ENCODE peak calls at places on chromosomes 16 and 17, in nine cellular contexts. One of them, this sample, is unnamed.

GRCh38 chr17:16516594-16517018 is 24.6 kb upstream of the LRRC75A start:
- DNase-seq in retinal pigment epithelial cell: peak; percentile 25
- DNase-seq in lung: no peak
- DNase-seq in heart left ventricle: peak; percentile 71
- DNase-seq in tibial artery: no peak
- DNase-seq in AG04449: no peak
- DNase-seq in IMR-90: peak; percentile 80
- DNase-seq in NB4: peak; percentile 90
- DNase-seq in HCT116: peak; percentile 22
- DNase-seq in this sample: no peak

GRCh38 chr16:89815639-89816348 is 653 bp downstream of the FANCA start:
- DNase-seq in retinal pigment epithelial cell: no peak
- DNase-seq in heart left ventricle: no peak
- DNase-seq in NB4: peak; percentile 74
- DNase-seq in HCT116: no peak
- DNase-seq in IMR-90: no peak
- DNase-seq in lung: no peak
- DNase-seq in tibial artery: no peak
- DNase-seq in AG04449: no peak
- DNase-seq in this sample: no peak

GRCh38 chr17:67359960-67360817 is 6.2 kb downstream of the PSMD12 start:
- DNase-seq in tibial artery: no peak
- DNase-seq in heart left ventricle: no peak
- DNase-seq in HCT116: peak; percentile 46
- DNase-seq in retinal pigment epithelial cell: no peak
- DNase-seq in lung: no peak
- DNase-seq in NB4: peak; percentile 62
- DNase-seq in IMR-90: peak; percentile 45
- DNase-seq in AG04449: no peak
- DNase-seq in this sample: no peak

GRCh38 chr17:82023447-82024241 is 539 bp downstream of the LRRC45 start:
- DNase-seq in lung: no peak
- DNase-seq in retinal pigment epithelial cell: no peak
- DNase-seq in HCT116: no peak
- DNase-seq in AG04449: no peak
- DNase-seq in tibial artery: no peak
- DNase-seq in IMR-90: peak; percentile 8
- DNase-seq in heart left ventricle: no peak
- DNase-seq in NB4: peak; percentile 69
- DNase-seq in this sample: no peak

GRCh38 chr16:64882385-64882784 is 239.5 kb downstream of the CDH11 start:
- DNase-seq in AG04449: no peak
- DNase-seq in tibial artery: peak; percentile 38
- DNase-seq in NB4: no peak
- DNase-seq in lung: no peak
- DNase-seq in retinal pigment epithelial cell: no peak
- DNase-seq in heart left ventricle: peak; percentile 19
- DNase-seq in HCT116: no peak
- DNase-seq in IMR-90: no peak
- DNase-seq in this sample: no peak

GRCh38 chr16:3879258-3879886 is 1.1 kb downstream of the CREBBP start:
- DNase-seq in tibial artery: no peak
- DNase-seq in lung: no peak
- DNase-seq in IMR-90: no peak
- DNase-seq in retinal pigment epithelial cell: no peak
- DNase-seq in AG04449: no peak
- DNase-seq in heart left ventricle: peak; percentile 39
- DNase-seq in NB4: peak; percentile 39
- DNase-seq in HCT116: no peak
- DNase-seq in this sample: no peak

GRCh38 chr17:62664336-62665120 is 37.1 kb downstream of the MRC2 start:
- DNase-seq in heart left ventricle: no peak
- DNase-seq in HCT116: no peak
- DNase-seq in AG04449: no peak
- DNase-seq in tibial artery: no peak
- DNase-seq in NB4: no peak
- DNase-seq in IMR-90: no peak
- DNase-seq in retinal pigment epithelial cell: no peak
- DNase-seq in lung: no peak
- DNase-seq in this sample: no peak

GRCh38 chr17:77319211-77320031 is 178.7 kb downstream of the SEC14L1 start:
- DNase-seq in lung: peak; percentile 87
- DNase-seq in IMR-90: peak; percentile 86
- DNase-seq in HCT116: peak; percentile 85
- DNase-seq in tibial artery: peak; percentile 94
- DNase-seq in AG04449: no peak
- DNase-seq in heart left ventricle: peak; percentile 86
- DNase-seq in NB4: peak; percentile 93
- DNase-seq in retinal pigment epithelial cell: no peak
- DNase-seq in this sample: peak; percentile 65

GRCh38 chr17:80449194-80449929 is 27.0 kb downstream of the NPTX1 start:
- DNase-seq in HCT116: no peak
- DNase-seq in retinal pigment epithelial cell: no peak
- DNase-seq in heart left ventricle: no peak
- DNase-seq in AG04449: no peak
- DNase-seq in NB4: no peak
- DNase-seq in tibial artery: no peak
- DNase-seq in lung: no peak
- DNase-seq in IMR-90: no peak
- DNase-seq in this sample: no peak

GRCh38 chr16:28051486-28051885 is 12.0 kb downstream of the GSG1L start:
- DNase-seq in heart left ventricle: no peak
- DNase-seq in IMR-90: no peak
- DNase-seq in lung: no peak
- DNase-seq in AG04449: no peak
- DNase-seq in NB4: no peak
- DNase-seq in HCT116: no peak
- DNase-seq in retinal pigment epithelial cell: no peak
- DNase-seq in tibial artery: no peak
- DNase-seq in this sample: no peak

GRCh38 chr17:31596382-31597323 is 205.2 kb downstream of the RAB11FIP4 start:
- DNase-seq in HCT116: peak; percentile 77
- DNase-seq in retinal pigment epithelial cell: peak; percentile 96
- DNase-seq in NB4: peak; percentile 100
- DNase-seq in tibial artery: peak; percentile 89
- DNase-seq in heart left ventricle: peak; percentile 85
- DNase-seq in AG04449: peak; percentile 97
- DNase-seq in lung: peak; percentile 34
- DNase-seq in IMR-90: peak; percentile 98
- DNase-seq in this sample: peak; percentile 16

GRCh38 chr17:40323317-40323716 is 14.3 kb downstream of the RARA start:
- DNase-seq in IMR-90: no peak
- DNase-seq in lung: no peak
- DNase-seq in NB4: no peak
- DNase-seq in AG04449: no peak
- DNase-seq in tibial artery: no peak
- DNase-seq in HCT116: no peak
- DNase-seq in retinal pigment epithelial cell: no peak
- DNase-seq in heart left ventricle: no peak
- DNase-seq in this sample: no peak

DNA sequence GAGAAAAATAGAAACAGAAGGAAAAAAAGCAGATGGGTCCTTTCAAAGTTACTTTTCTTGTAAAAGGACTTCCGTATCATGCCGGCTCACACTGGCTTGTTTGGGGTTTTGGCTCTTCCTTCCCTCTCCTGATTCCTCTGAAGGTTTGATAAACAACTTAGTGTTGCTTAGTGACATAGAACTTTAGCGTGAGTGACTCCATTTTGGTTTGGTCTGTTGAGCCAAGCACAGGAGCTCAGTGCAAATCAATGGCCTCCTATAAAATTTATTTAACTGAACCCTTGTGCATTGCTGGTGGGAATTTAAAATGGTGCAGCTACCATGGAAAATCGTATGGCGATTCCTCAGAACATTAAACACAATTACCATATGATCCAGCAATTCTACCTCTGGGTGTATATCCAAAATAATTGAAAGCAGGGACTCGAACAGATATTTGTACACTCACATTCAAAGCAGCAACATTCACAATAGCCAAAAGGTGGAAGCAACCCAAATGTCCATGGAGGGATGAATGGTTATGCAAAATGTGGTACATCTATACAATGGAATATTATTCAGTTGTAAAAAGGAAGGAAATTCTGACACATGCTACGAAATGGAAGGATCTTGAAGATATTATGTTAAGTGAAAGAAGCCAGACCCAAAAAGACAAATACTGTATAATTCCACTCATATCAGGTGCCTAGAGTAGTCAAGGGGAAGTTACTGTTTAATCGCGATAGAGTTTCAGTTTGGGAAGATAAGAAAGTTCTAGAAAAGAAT is 1.1 kb upstream of the TUBG2 start:
- DNase-seq in retinal pigment epithelial cell: no peak
- DNase-seq in IMR-90: no peak
- DNase-seq in HCT116: no peak
- DNase-seq in lung: no peak
- DNase-seq in AG04449: no peak
- DNase-seq in heart left ventricle: no peak
- DNase-seq in NB4: no peak
- DNase-seq in tibial artery: no peak
- DNase-seq in this sample: no peak
- TF ChIP-seq CTCF in retinal pigment epithelial cell: no peak
- TF ChIP-seq CTCF in IMR-90: no peak
- TF ChIP-seq CTCF in HCT116: no peak
- TF ChIP-seq CTCF in lung: no peak
- TF ChIP-seq CTCF in AG04449: no peak
- TF ChIP-seq CTCF in heart left ventricle: no peak
- TF ChIP-seq CTCF in NB4: no peak
- TF ChIP-seq CTCF in tibial artery: no peak
- TF ChIP-seq CTCF in this sample: no peak

DNA sequence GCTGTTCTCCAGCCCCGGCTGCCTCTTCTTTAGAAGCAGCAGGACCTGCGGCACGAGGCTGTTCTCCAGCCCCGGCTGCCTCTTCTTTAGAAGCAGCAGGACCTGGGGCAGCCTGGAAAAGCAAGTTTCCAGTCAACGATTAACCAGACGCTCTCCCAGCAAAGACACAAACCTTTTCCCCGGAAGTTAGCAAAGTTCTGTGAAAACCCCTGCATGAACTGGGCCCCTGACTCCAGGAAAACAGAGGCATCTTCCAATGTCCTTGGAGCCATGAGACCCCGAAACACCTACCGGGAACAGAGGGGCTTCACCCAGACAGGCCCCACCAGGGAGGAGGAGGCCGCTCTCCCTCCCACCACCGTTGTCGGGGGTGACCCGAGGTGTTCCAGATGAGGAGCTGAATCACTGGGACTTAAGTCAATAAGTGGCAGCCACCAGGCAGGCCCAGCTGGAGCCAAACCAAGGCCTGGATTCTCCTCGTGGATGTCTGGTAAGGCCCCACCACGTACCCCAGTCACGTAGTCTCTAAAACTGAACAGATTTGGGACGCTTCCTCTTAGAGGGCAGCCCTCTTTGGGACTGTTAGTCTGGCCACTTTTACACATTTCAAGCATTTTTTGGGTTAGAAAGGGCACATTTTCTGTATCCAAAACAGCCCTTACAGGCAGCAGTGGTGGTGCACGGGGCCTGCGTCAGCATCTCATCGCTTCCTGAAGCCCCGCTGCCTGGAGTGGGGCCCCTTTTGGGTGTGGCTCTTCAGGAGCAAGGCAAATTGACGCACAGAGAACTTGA is at the start of gene RPH3AL:
- DNase-seq in NB4: no peak
- DNase-seq in heart left ventricle: peak; percentile 64
- DNase-seq in AG04449: no peak
- DNase-seq in HCT116: peak; percentile 36
- DNase-seq in tibial artery: peak; percentile 39
- DNase-seq in lung: peak; percentile 82
- DNase-seq in retinal pigment epithelial cell: no peak
- DNase-seq in IMR-90: no peak
- DNase-seq in this sample: no peak
- H3K4me3 ChIP-seq in NB4: no peak within 1 kb of the TSS
- H3K4me3 ChIP-seq in heart left ventricle: peak within 1 kb of the TSS; percentile 12
- H3K4me3 ChIP-seq in AG04449: no peak within 1 kb of the TSS
- H3K4me3 ChIP-seq in HCT116: peak within 1 kb of the TSS; percentile 37
- H3K4me3 ChIP-seq in tibial artery: no peak within 1 kb of the TSS
- H3K4me3 ChIP-seq in lung: no peak within 1 kb of the TSS
- H3K4me3 ChIP-seq in retinal pigment epithelial cell: no peak within 1 kb of the TSS
- H3K4me3 ChIP-seq in IMR-90: no peak within 1 kb of the TSS
- H3K4me3 ChIP-seq in this sample: no peak within 1 kb of the TSS

GRCh38 chr16:53882310-53882709 is 178.4 kb downstream of the FTO start:
- DNase-seq in tibial artery: no peak
- DNase-seq in NB4: no peak
- DNase-seq in retinal pigment epithelial cell: no peak
- DNase-seq in IMR-90: no peak
- DNase-seq in heart left ventricle: no peak
- DNase-seq in HCT116: no peak
- DNase-seq in lung: no peak
- DNase-seq in AG04449: no peak
- DNase-seq in this sample: no peak
- TF ChIP-seq CTCF in tibial artery: no peak
- TF ChIP-seq CTCF in NB4: no peak
- TF ChIP-seq CTCF in retinal pigment epithelial cell: no peak
- TF ChIP-seq CTCF in IMR-90: no peak
- TF ChIP-seq CTCF in heart left ventricle: no peak
- TF ChIP-seq CTCF in HCT116: peak; percentile 29
- TF ChIP-seq CTCF in lung: no peak
- TF ChIP-seq CTCF in AG04449: no peak
- TF ChIP-seq CTCF in this sample: no peak

GRCh38 chr17:73498176-73498575 is 146.1 kb downstream of the SDK2 start:
- DNase-seq in tibial artery: no peak
- DNase-seq in heart left ventricle: no peak
- DNase-seq in IMR-90: no peak
- DNase-seq in retinal pigment epithelial cell: no peak
- DNase-seq in NB4: no peak
- DNase-seq in lung: no peak
- DNase-seq in AG04449: no peak
- DNase-seq in HCT116: no peak
- DNase-seq in this sample: no peak

GRCh38 chr17:73503560-73503959 is 140.7 kb downstream of the SDK2 start:
- DNase-seq in retinal pigment epithelial cell: no peak
- DNase-seq in heart left ventricle: no peak
- DNase-seq in HCT116: no peak
- DNase-seq in tibial artery: no peak
- DNase-seq in AG04449: no peak
- DNase-seq in IMR-90: no peak
- DNase-seq in lung: no peak
- DNase-seq in NB4: peak; percentile 9
- DNase-seq in this sample: no peak

GRCh38 chr17:73497721-73498120 is 146.5 kb downstream of the SDK2 start:
- DNase-seq in retinal pigment epithelial cell: no peak
- DNase-seq in IMR-90: no peak
- DNase-seq in AG04449: no peak
- DNase-seq in tibial artery: no peak
- DNase-seq in HCT116: no peak
- DNase-seq in heart left ventricle: no peak
- DNase-seq in lung: no peak
- DNase-seq in NB4: no peak
- DNase-seq in this sample: no peak

GRCh38 chr17:73498854-73499597 is 145.2 kb downstream of the SDK2 start:
- DNase-seq in NB4: no peak
- DNase-seq in retinal pigment epithelial cell: no peak
- DNase-seq in heart left ventricle: no peak
- DNase-seq in tibial artery: no peak
- DNase-seq in IMR-90: no peak
- DNase-seq in HCT116: no peak
- DNase-seq in AG04449: no peak
- DNase-seq in lung: no peak
- DNase-seq in this sample: no peak

GRCh38 chr17:73500414-73500999 is 143.7 kb downstream of the SDK2 start:
- DNase-seq in IMR-90: no peak
- DNase-seq in NB4: no peak
- DNase-seq in HCT116: no peak
- DNase-seq in AG04449: no peak
- DNase-seq in retinal pigment epithelial cell: no peak
- DNase-seq in lung: no peak
- DNase-seq in heart left ventricle: no peak
- DNase-seq in tibial artery: no peak
- DNase-seq in this sample: no peak
- H3K4me3 ChIP-seq in IMR-90: no peak overlapping the region
- H3K4me3 ChIP-seq in NB4: no peak overlapping the region
- H3K4me3 ChIP-seq in HCT116: no peak overlapping the region
- H3K4me3 ChIP-seq in AG04449: no peak overlapping the region
- H3K4me3 ChIP-seq in retinal pigment epithelial cell: no peak overlapping the region
- H3K4me3 ChIP-seq in lung: no peak overlapping the region
- H3K4me3 ChIP-seq in heart left ventricle: no peak overlapping the region
- H3K4me3 ChIP-seq in tibial artery: no peak overlapping the region
- H3K4me3 ChIP-seq in this sample: no peak overlapping the region